ENCODE peak calls at places on chromosomes 7 and 10, in nine cellular contexts. T is ovary; R is lower lobe of right lung; X is GM13977; D is CD8-positive, alpha-beta T cell; E is AG09309; I is AG09319; C is breast epithelium; M is RWPE1. V is an unnamed sample.

GRCh38 chr10:73876971-73877370 is 2.6 kb upstream of the CAMK2G start:
- DNase-seq in T (no peak), R (no peak), X (no peak), D (no peak), E (no peak), I (no peak), C (no peak), M (no peak), V (no peak)

GRCh38 chr10:106402455-106402854 is 762.1 kb downstream of the SORCS1 start:
- DNase-seq in T (no peak), R (no peak), X (no peak), D (no peak), E (no peak), I (no peak), C (no peak), M (no peak), V (no peak)

GRCh38 chr7:114818501-114818900 is 103.4 kb upstream of the MDFIC start:
- DNase-seq in T (no peak), R (no peak), X (no peak), D (no peak), E (peak; percentile 18), I (peak; percentile 14), C (no peak), M (peak; percentile 77), V (no peak)

GRCh38 chr7:143882611-143883078 is 19.3 kb downstream of the TCAF1 start:
- DNase-seq in T (peak; percentile 81), R (peak; percentile 60), X (peak; percentile 38), D (no peak), E (no peak), I (no peak), C (peak; percentile 65), M (no peak), V (peak; percentile 69)

GRCh38 chr7:152859781-152860191 is 100.2 kb downstream of the ACTR3B start:
- DNase-seq in T (no peak), R (no peak), X (no peak), D (no peak), E (no peak), I (no peak), C (no peak), M (no peak), V (no peak)

GRCh38 chr7:86904949-86905834 is 154.3 kb downstream of the ELAPOR2 start:
- DNase-seq in T (no peak), R (no peak), X (peak; percentile 9), D (no peak), E (no peak), I (no peak), C (no peak), M (no peak), V (no peak)

GRCh38 chr10:34812771-34813170 is 2.3 kb downstream of the PARD3 start:
- DNase-seq in T (no peak), R (no peak), X (no peak), D (no peak), E (no peak), I (no peak), C (no peak), M (no peak), V (no peak)

GRCh38 chr10:94307046-94307615 is 55.6 kb downstream of the NOC3L start:
- DNase-seq in T (no peak), R (no peak), X (no peak), D (no peak), E (no peak), I (no peak), C (no peak), M (no peak), V (no peak)

GRCh38 chr7:142813262-142813661 is 41.6 kb upstream of the EPHB6 start:
- DNase-seq in T (no peak), R (no peak), X (no peak), D (no peak), E (peak; percentile 18), I (no peak), C (no peak), M (peak; percentile 30), V (no peak)

GRCh38 chr7:147013820-147014219 is 897.2 kb downstream of the CNTNAP2 start:
- DNase-seq in T (no peak), R (no peak), X (no peak), D (no peak), E (no peak), I (no peak), C (no peak), M (no peak), V (no peak)

GRCh38 chr7:85928500-85928899 is 715.2 kb upstream of the GRM3 start:
- DNase-seq in T (no peak), R (no peak), X (no peak), D (no peak), E (no peak), I (no peak), C (no peak), M (no peak), V (no peak)

GRCh38 chr7:129073204-129073603 is 18.3 kb upstream of the TNPO3 start:
- DNase-seq in T (no peak), R (no peak), X (no peak), D (no peak), E (no peak), I (no peak), C (no peak), M (no peak), V (no peak)

GRCh38 chr10:49053053-49053997 is 62.0 kb downstream of the VSTM4 start:
- DNase-seq in T (no peak), R (peak; percentile 63), X (peak; percentile 42), D (no peak), E (no peak), I (no peak), C (no peak), M (no peak), V (no peak)

GRCh38 chr7:157657741-157658740 is 321.2 kb downstream of the DNAJB6 start:
- DNase-seq in T (no peak), R (no peak), X (no peak), D (no peak), E (no peak), I (no peak), C (no peak), M (no peak), V (no peak)

GRCh38 chr7:92835140-92835850 is 1.1 kb downstream of the CDK6 start:
- DNase-seq in T (peak; percentile 56), R (peak; percentile 75), X (peak; percentile 65), D (peak; percentile 45), E (no peak), I (no peak), C (peak; percentile 53), M (peak; percentile 40), V (peak; percentile 27)

GRCh38 chr10:6504296-6504695 is 75.8 kb downstream of the PRKCQ start:
- DNase-seq in T (no peak), R (no peak), X (no peak), D (no peak), E (no peak), I (no peak), C (no peak), M (no peak), V (no peak)

GRCh38 chr7:128832880-128833147 is 2.6 kb downstream of the FLNC start:
- DNase-seq in T (peak; percentile 36), R (no peak), X (no peak), D (no peak), E (no peak), I (no peak), C (no peak), M (no peak), V (no peak)

GRCh38 chr7:84191842-84192241 is 2.7 kb downstream of the SEMA3A start:
- DNase-seq in T (no peak), R (no peak), X (no peak), D (no peak), E (no peak), I (no peak), C (no peak), M (no peak), V (no peak)

GRCh38 chr10:44704616-44705015 is 206.5 kb upstream of the TMEM72 start:
- DNase-seq in T (no peak), R (no peak), X (no peak), D (no peak), E (no peak), I (no peak), C (no peak), M (no peak), V (no peak)

GRCh38 chr7:3120513-3120912 is 76.8 kb upstream of the CARD11 start:
- DNase-seq in T (no peak), R (no peak), X (no peak), D (peak; percentile 49), E (no peak), I (no peak), C (no peak), M (no peak), V (no peak)

GRCh38 chr10:118522791-118523498 is 72.5 kb downstream of the PRLHR start:
- DNase-seq in T (no peak), R (no peak), X (no peak), D (no peak), E (no peak), I (no peak), C (no peak), M (peak; percentile 95), V (no peak)

GRCh38 chr7:21276471-21277035 is 151.3 kb upstream of the SP4 start:
- DNase-seq in T (no peak), R (no peak), X (no peak), D (no peak), E (no peak), I (no peak), C (no peak), M (no peak), V (no peak)

DNA sequence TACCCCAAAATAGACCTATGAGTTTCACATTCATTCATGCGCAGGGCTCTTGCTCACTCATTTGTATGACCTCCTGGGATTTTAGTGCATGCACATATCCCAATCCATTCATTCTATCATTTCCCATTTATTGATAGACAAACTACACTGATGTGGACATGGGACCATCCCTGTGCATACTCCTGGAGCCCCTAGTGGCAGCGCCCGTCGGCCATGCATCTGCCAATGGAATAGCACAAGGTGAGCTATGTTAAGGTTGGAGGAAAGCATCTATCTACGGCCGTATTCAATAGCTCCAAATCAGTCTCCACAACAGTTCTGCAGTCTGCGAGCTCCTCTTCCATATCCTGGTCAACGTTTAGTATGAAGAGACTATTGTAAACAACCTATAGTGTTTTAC is 31.7 kb upstream of the FIGNL1 start:
- DNase-seq in T (no peak), R (no peak), X (no peak), D (no peak), E (no peak), I (no peak), C (no peak), M (no peak), V (no peak)
- TF ChIP-seq CTCF in T (no peak), R (no peak), X (no peak), D (no peak), E (no peak), I (no peak), C (no peak), M (no peak), V (peak; percentile 11)

GRCh38 chr7:29285451-29285807 is 90.9 kb downstream of the CHN2 start:
- DNase-seq in T (no peak), R (no peak), X (peak; percentile 24), D (peak; percentile 34), E (peak; percentile 62), I (peak; percentile 25), C (no peak), M (peak; percentile 91), V (no peak)
- TF ChIP-seq CTCF in T (no peak), R (no peak), X (no peak), D (no peak), E (no peak), I (no peak), C (no peak), M (no peak), V (no peak)

GRCh38 chr10:78910021-78910420 is 158.7 kb upstream of the ZMIZ1 start:
- DNase-seq in T (peak; percentile 12), R (no peak), X (no peak), D (no peak), E (no peak), I (no peak), C (peak; percentile 5), M (no peak), V (no peak)
- TF ChIP-seq CTCF in T (no peak), R (no peak), X (no peak), D (no peak), E (no peak), I (no peak), C (no peak), M (no peak), V (no peak)

GRCh38 chr10:85105614-85106013 is 777.2 kb downstream of the CCSER2 start:
- DNase-seq in T (no peak), R (no peak), X (no peak), D (no peak), E (no peak), I (no peak), C (no peak), M (no peak), V (no peak)
- TF ChIP-seq CTCF in T (no peak), R (no peak), X (no peak), D (no peak), E (no peak), I (no peak), C (no peak), M (no peak), V (peak; percentile 49)